ENCODE peak calls at places on chromosome 13, in ten cellular contexts. Q is epithelial cell of esophagus; H is stimulated activated CD4-positive, alpha-beta T cell treated with anti-CD3 and anti-CD28 coated beads, Interleukin-2, amount 100 ng/mL, for 48 hours; W is GOT3; D is sigmoid colon; M is GM03348; I is neural crest cell; F is activated gamma-delta T cell treated with Interleukin-2 at 50 U/mL for 16 hours; P is activated T-helper 1 cell treated with anti-CD3 and anti-CD28 coated beads, Interleukin-2, amount 50 U/mL, for 16 hours; X is NCI-H510A treated with DMSO at 0.1 percent for 48 hours. N is an unnamed sample.

GRCh38 chr13:32581177-32581786 is 5.0 kb upstream of the PDS5B start:
- DNase-seq in Q (peak), H (no peak), W (no peak), D (no peak), M (peak), I (no peak), F (no peak), P (no peak), X (no peak), N (no peak)

GRCh38 chr13:98239156-98240076 is 62.3 kb upstream of the RNF113B start:
- DNase-seq in Q (no peak), H (no peak), W (no peak), D (no peak), M (no peak), I (no peak), F (no peak), P (no peak), X (peak), N (no peak)

GRCh38 chr13:53045110-53045509 is 16.5 kb downstream of the OLFM4 start:
- DNase-seq in Q (no peak), H (no peak), W (no peak), D (peak), M (no peak), I (no peak), F (no peak), P (no peak), X (no peak), N (no peak)

GRCh38 chr13:73870970-73871935 is 263.0 kb downstream of the KLF12 start:
- DNase-seq in Q (peak), H (no peak), W (no peak), D (no peak), M (peak), I (no peak), F (peak), P (no peak), X (no peak), N (no peak)

GRCh38 chr13:46520188-46520587 is 32.8 kb upstream of the LRCH1 start:
- DNase-seq in Q (no peak), H (no peak), W (no peak), D (no peak), M (no peak), I (no peak), F (no peak), P (no peak), X (no peak), N (no peak)

GRCh38 chr13:98890186-98890585 is 87.7 kb downstream of the DOCK9 start:
- DNase-seq in Q (peak), H (peak), W (peak), D (peak), M (peak), I (no peak), F (no peak), P (no peak), X (no peak), N (no peak)

GRCh38 chr13:111475488-111475887 is 155.0 kb downstream of the TEX29 start:
- DNase-seq in Q (no peak), H (no peak), W (no peak), D (no peak), M (no peak), I (no peak), F (no peak), P (no peak), X (no peak), N (no peak)

GRCh38 chr13:112756511-112756966 is 66.7 kb downstream of the ATP11A start:
- DNase-seq in Q (no peak), H (no peak), W (no peak), D (no peak), M (no peak), I (peak), F (no peak), P (no peak), X (no peak), N (no peak)

GRCh38 chr13:41643502-41643901 is 186.2 kb downstream of the RGCC start:
- DNase-seq in Q (no peak), H (no peak), W (no peak), D (no peak), M (no peak), I (no peak), F (no peak), P (no peak), X (no peak), N (no peak)

GRCh38 chr13:48749144-48749543 is 95.4 kb downstream of the CYSLTR2 start:
- DNase-seq in Q (peak), H (no peak), W (no peak), D (no peak), M (no peak), I (no peak), F (no peak), P (no peak), X (no peak), N (no peak)

GRCh38 chr13:99393791-99394735 is 86.9 kb upstream of the GPR183 start:
- DNase-seq in Q (no peak), H (no peak), W (no peak), D (no peak), M (no peak), I (no peak), F (no peak), P (no peak), X (no peak), N (no peak)

GRCh38 chr13:24339937-24340607 is 30.7 kb downstream of the C1QTNF9 start:
- DNase-seq in Q (no peak), H (no peak), W (no peak), D (no peak), M (no peak), I (no peak), F (no peak), P (no peak), X (no peak), N (no peak)

GRCh38 chr13:46962286-46962941 is 65.6 kb upstream of the HTR2A start:
- DNase-seq in Q (peak), H (no peak), W (no peak), D (no peak), M (peak), I (no peak), F (no peak), P (no peak), X (no peak), N (no peak)

GRCh38 chr13:93529961-93530360 is 303.4 kb downstream of the GPC6 start:
- DNase-seq in Q (peak), H (no peak), W (no peak), D (no peak), M (no peak), I (no peak), F (no peak), P (no peak), X (no peak), N (no peak)

GRCh38 chr13:20942938-20943518 is 40.5 kb upstream of the XPO4 start:
- DNase-seq in Q (no peak), H (no peak), W (no peak), D (no peak), M (no peak), I (no peak), F (no peak), P (no peak), X (no peak), N (no peak)

GRCh38 chr13:101018720-101019119 is 344.1 kb upstream of the TMTC4 start:
- DNase-seq in Q (peak), H (no peak), W (no peak), D (no peak), M (peak), I (no peak), F (no peak), P (no peak), X (no peak), N (no peak)

N was measured in NCI-H2029 treated with DMSO at 0.1 percent for 48 hours.